ENCODE peak calls at places on chromosomes 6 and 20, in seven cellular contexts. P is KBM-7, K is KG1, D is NCI-H2081, S is B cell, R is endothelial cell, V is anterior cingulate cortex. L is an unnamed sample.

GRCh38 chr6:13526718-13527668 is 39.6 kb upstream of the GFOD1 start:
- DNase-seq in V (peak; percentile 6), K (peak; percentile 37), D (peak; percentile 83), P (peak; percentile 99), S (peak; percentile 77), R (peak; percentile 9), L (no peak)

GRCh38 chr6:73696990-73697651 is 1.1 kb downstream of the CD109 start:
- DNase-seq in K (peak; percentile 45), D (no peak), S (no peak), P (peak; percentile 19), R (no peak), V (no peak), L (no peak)

GRCh38 chr6:85641916-85642773 is 541 bp downstream of the SYNCRIP start:
- DNase-seq in P (peak; percentile 66), D (peak; percentile 25), V (peak; percentile 47), R (peak; percentile 34), S (peak; percentile 68), K (peak; percentile 35), L (peak; percentile 61)

GRCh38 chr6:5997420-5998093 is 9.2 kb downstream of the NRN1 start:
- DNase-seq in K (no peak), R (peak; percentile 61), P (peak; percentile 74), V (no peak), S (peak; percentile 54), D (no peak), L (peak; percentile 54)

GRCh38 chr6:44567406-44567805 is 179.9 kb downstream of the CDC5L start:
- DNase-seq in V (no peak), K (no peak), D (no peak), S (no peak), R (no peak), P (no peak), L (no peak)

GRCh38 chr20:25274481-25274880 is 26.6 kb downstream of the PYGB start:
- DNase-seq in K (no peak), D (no peak), R (no peak), V (no peak), P (no peak), S (no peak), L (no peak)

GRCh38 chr6:113570176-113570575 is 287.0 kb upstream of the MARCKS start:
- DNase-seq in V (no peak), D (no peak), P (no peak), S (no peak), R (no peak), K (no peak), L (no peak)

GRCh38 chr6:50825375-50826036 is 6.8 kb downstream of the TFAP2B start:
- DNase-seq in S (no peak), D (no peak), K (no peak), V (no peak), P (no peak), R (no peak), L (no peak)

GRCh38 chr20:62159835-62160234 is 16.3 kb downstream of the SS18L1 start:
- DNase-seq in P (no peak), K (no peak), S (no peak), V (no peak), R (no peak), D (no peak), L (no peak)

GRCh38 chr20:31674895-31675827 is 37.4 kb downstream of the COX4I2 start:
- DNase-seq in K (peak; percentile 83), D (no peak), S (peak; percentile 75), P (peak; percentile 96), V (peak; percentile 45), R (peak; percentile 55), L (no peak)

GRCh38 chr6:29376003-29376402 is 912 bp upstream of the OR12D3 start:
- DNase-seq in K (no peak), D (no peak), S (no peak), R (no peak), V (no peak), P (no peak), L (no peak)

GRCh38 chr6:14066782-14067406 is 50.7 kb upstream of the CD83 start:
- DNase-seq in R (peak; percentile 7), S (peak; percentile 73), P (peak; percentile 77), D (peak; percentile 56), K (peak; percentile 36), V (no peak), L (peak; percentile 22)

GRCh38 chr6:98835149-98836024 is 1.0 kb downstream of the POU3F2 start:
- DNase-seq in D (no peak), P (peak; percentile 23), K (no peak), V (no peak), S (no peak), R (peak; percentile 35), L (peak; percentile 61)

GRCh38 chr20:16719421-16719820 is 10.4 kb upstream of the SNRPB2 start:
- DNase-seq in K (no peak), V (no peak), P (no peak), S (no peak), R (no peak), D (no peak), L (no peak)

GRCh38 chr6:10901751-10902150 is 14.9 kb downstream of the SYCP2L start:
- DNase-seq in V (no peak), R (no peak), P (peak; percentile 74), S (peak; percentile 69), K (peak; percentile 65), D (no peak), L (no peak)

GRCh38 chr6:16832721-16833120 is 71.5 kb upstream of the ATXN1 start:
- DNase-seq in P (no peak), K (no peak), S (no peak), V (no peak), R (no peak), D (no peak), L (no peak)

GRCh38 chr6:167907837-167908681 is 81.3 kb downstream of the AFDN start:
- DNase-seq in V (no peak), K (no peak), S (no peak), P (peak; percentile 38), D (no peak), R (no peak), L (no peak)

L was measured in nephron progenitor cell.